ENCODE peak calls at places on chromosomes 12 and 14, in ten cellular contexts. One of them, this sample, is unnamed.

GRCh38 chr12:29782821-29783772 is 645 bp downstream of the TMTC1 start:
- DNase-seq in CD8-positive, alpha-beta memory T cell: no peak
- DNase-seq in heart right ventricle: peak; percentile 43
- DNase-seq in cardiac fibroblast: peak; percentile 59
- DNase-seq in left ventricle myocardium inferior: peak; percentile 53
- DNase-seq in BE2C: peak; percentile 43
- DNase-seq in tibial nerve: peak; percentile 19
- DNase-seq in AG04450: no peak
- DNase-seq in spleen: peak; percentile 87
- DNase-seq in HFF-Myc: no peak
- DNase-seq in this sample: peak; percentile 45

GRCh38 chr12:4191149-4191548 is 82.4 kb upstream of the CCND2 start:
- DNase-seq in CD8-positive, alpha-beta memory T cell: no peak
- DNase-seq in heart right ventricle: no peak
- DNase-seq in cardiac fibroblast: no peak
- DNase-seq in left ventricle myocardium inferior: no peak
- DNase-seq in BE2C: no peak
- DNase-seq in tibial nerve: no peak
- DNase-seq in AG04450: no peak
- DNase-seq in spleen: no peak
- DNase-seq in HFF-Myc: no peak
- DNase-seq in this sample: no peak

GRCh38 chr14:38316922-38317321 is 61.0 kb upstream of the CLEC14A start:
- DNase-seq in CD8-positive, alpha-beta memory T cell: no peak
- DNase-seq in heart right ventricle: no peak
- DNase-seq in cardiac fibroblast: no peak
- DNase-seq in left ventricle myocardium inferior: no peak
- DNase-seq in BE2C: no peak
- DNase-seq in tibial nerve: no peak
- DNase-seq in AG04450: no peak
- DNase-seq in spleen: no peak
- DNase-seq in HFF-Myc: no peak
- DNase-seq in this sample: no peak

GRCh38 chr12:57069522-57069921 is 9.1 kb downstream of the NEMP1 start:
- DNase-seq in CD8-positive, alpha-beta memory T cell: peak; percentile 63
- DNase-seq in heart right ventricle: peak; percentile 76
- DNase-seq in cardiac fibroblast: peak; percentile 96
- DNase-seq in left ventricle myocardium inferior: no peak
- DNase-seq in BE2C: peak; percentile 63
- DNase-seq in tibial nerve: peak; percentile 80
- DNase-seq in AG04450: peak; percentile 73
- DNase-seq in spleen: no peak
- DNase-seq in HFF-Myc: peak; percentile 84
- DNase-seq in this sample: peak; percentile 81

GRCh38 chr12:132614861-132615578 is 3.6 kb upstream of the P2RX2 start:
- DNase-seq in CD8-positive, alpha-beta memory T cell: peak; percentile 67
- DNase-seq in heart right ventricle: peak; percentile 83
- DNase-seq in cardiac fibroblast: peak; percentile 89
- DNase-seq in left ventricle myocardium inferior: peak; percentile 82
- DNase-seq in BE2C: peak; percentile 86
- DNase-seq in tibial nerve: peak; percentile 76
- DNase-seq in AG04450: peak; percentile 60
- DNase-seq in spleen: peak; percentile 92
- DNase-seq in HFF-Myc: peak; percentile 66
- DNase-seq in this sample: peak; percentile 83

GRCh38 chr14:20781805-20782204 is 737 bp downstream of the RNASE6 start:
- DNase-seq in CD8-positive, alpha-beta memory T cell: no peak
- DNase-seq in heart right ventricle: no peak
- DNase-seq in cardiac fibroblast: no peak
- DNase-seq in left ventricle myocardium inferior: no peak
- DNase-seq in BE2C: no peak
- DNase-seq in tibial nerve: no peak
- DNase-seq in AG04450: no peak
- DNase-seq in spleen: no peak
- DNase-seq in HFF-Myc: no peak
- DNase-seq in this sample: no peak

GRCh38 chr14:68888025-68888850 is 90.9 kb downstream of the ACTN1 start:
- DNase-seq in CD8-positive, alpha-beta memory T cell: no peak
- DNase-seq in heart right ventricle: peak; percentile 36
- DNase-seq in cardiac fibroblast: no peak
- DNase-seq in left ventricle myocardium inferior: peak; percentile 30
- DNase-seq in BE2C: peak; percentile 3
- DNase-seq in tibial nerve: no peak
- DNase-seq in AG04450: no peak
- DNase-seq in spleen: no peak
- DNase-seq in HFF-Myc: no peak
- DNase-seq in this sample: no peak

GRCh38 chr12:126219139-126219538 is 1153.9 kb downstream of the AACS start:
- DNase-seq in CD8-positive, alpha-beta memory T cell: no peak
- DNase-seq in heart right ventricle: no peak
- DNase-seq in cardiac fibroblast: no peak
- DNase-seq in left ventricle myocardium inferior: no peak
- DNase-seq in BE2C: no peak
- DNase-seq in tibial nerve: no peak
- DNase-seq in AG04450: no peak
- DNase-seq in spleen: no peak
- DNase-seq in HFF-Myc: no peak
- DNase-seq in this sample: no peak

GRCh38 chr12:70719084-70719483 is 81.9 kb upstream of the PTPRB start:
- DNase-seq in CD8-positive, alpha-beta memory T cell: no peak
- DNase-seq in heart right ventricle: no peak
- DNase-seq in cardiac fibroblast: no peak
- DNase-seq in left ventricle myocardium inferior: no peak
- DNase-seq in BE2C: no peak
- DNase-seq in tibial nerve: no peak
- DNase-seq in AG04450: no peak
- DNase-seq in spleen: no peak
- DNase-seq in HFF-Myc: no peak
- DNase-seq in this sample: no peak

GRCh38 chr12:70722584-70723343 is 85.5 kb upstream of the PTPRB start:
- DNase-seq in CD8-positive, alpha-beta memory T cell: no peak
- DNase-seq in heart right ventricle: peak; percentile 60
- DNase-seq in cardiac fibroblast: peak; percentile 71
- DNase-seq in left ventricle myocardium inferior: no peak
- DNase-seq in BE2C: peak; percentile 39
- DNase-seq in tibial nerve: no peak
- DNase-seq in AG04450: no peak
- DNase-seq in spleen: no peak
- DNase-seq in HFF-Myc: no peak
- DNase-seq in this sample: no peak

GRCh38 chr12:70721216-70721615 is 84.0 kb upstream of the PTPRB start:
- DNase-seq in CD8-positive, alpha-beta memory T cell: no peak
- DNase-seq in heart right ventricle: no peak
- DNase-seq in cardiac fibroblast: no peak
- DNase-seq in left ventricle myocardium inferior: no peak
- DNase-seq in BE2C: no peak
- DNase-seq in tibial nerve: no peak
- DNase-seq in AG04450: no peak
- DNase-seq in spleen: no peak
- DNase-seq in HFF-Myc: no peak
- DNase-seq in this sample: no peak

GRCh38 chr12:70721958-70722357 is 84.7 kb upstream of the PTPRB start:
- DNase-seq in CD8-positive, alpha-beta memory T cell: no peak
- DNase-seq in heart right ventricle: no peak
- DNase-seq in cardiac fibroblast: no peak
- DNase-seq in left ventricle myocardium inferior: no peak
- DNase-seq in BE2C: no peak
- DNase-seq in tibial nerve: no peak
- DNase-seq in AG04450: no peak
- DNase-seq in spleen: no peak
- DNase-seq in HFF-Myc: no peak
- DNase-seq in this sample: no peak

DNA sequence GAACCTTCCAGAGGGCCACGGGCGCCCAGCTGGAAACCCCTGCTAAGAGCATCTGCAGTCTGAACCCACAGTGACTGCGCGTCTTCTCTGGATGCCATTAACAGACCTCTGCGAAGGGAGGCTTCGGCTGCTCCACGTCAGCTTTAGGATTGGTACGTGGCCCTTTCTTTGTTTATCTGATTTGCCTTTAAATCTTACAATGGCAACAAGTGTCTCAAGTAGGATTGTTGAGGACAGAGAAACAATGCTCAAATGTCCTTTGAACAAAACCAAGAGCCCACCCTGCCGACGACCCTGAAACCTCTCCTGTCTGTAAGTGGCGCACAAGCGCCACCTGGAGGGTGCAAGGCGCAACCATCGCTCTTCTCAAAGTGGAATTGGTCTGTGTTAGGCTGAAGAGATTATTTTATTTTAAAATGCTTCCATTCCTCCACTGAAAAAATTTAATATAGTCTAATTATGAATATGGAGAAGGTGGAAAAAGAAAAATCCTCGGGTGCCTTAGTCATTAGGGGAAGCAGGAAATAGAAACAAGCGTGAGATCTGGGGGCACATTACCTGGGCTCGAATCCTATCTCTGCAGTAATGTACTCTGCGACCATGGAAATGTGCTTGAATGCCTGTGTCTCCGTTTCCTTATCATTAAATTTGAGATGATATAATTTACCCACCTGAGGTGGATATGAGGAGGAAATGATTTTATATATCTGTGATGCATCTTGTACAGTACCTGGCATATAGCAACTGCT is 82.6 kb upstream of the PTPRB start:
- DNase-seq in CD8-positive, alpha-beta memory T cell: no peak
- DNase-seq in heart right ventricle: peak; percentile 42
- DNase-seq in cardiac fibroblast: peak; percentile 59
- DNase-seq in left ventricle myocardium inferior: peak; percentile 23
- DNase-seq in BE2C: peak; percentile 67
- DNase-seq in tibial nerve: peak; percentile 18
- DNase-seq in AG04450: no peak
- DNase-seq in spleen: peak; percentile 79
- DNase-seq in HFF-Myc: no peak
- DNase-seq in this sample: peak; percentile 33
- H3K4me3 ChIP-seq in CD8-positive, alpha-beta memory T cell: no peak overlapping the region
- H3K4me3 ChIP-seq in heart right ventricle: no peak overlapping the region
- H3K4me3 ChIP-seq in cardiac fibroblast: peak overlapping the region; percentile 37
- H3K4me3 ChIP-seq in left ventricle myocardium inferior: peak overlapping the region; percentile 55
- H3K4me3 ChIP-seq in BE2C: peak overlapping the region; percentile 46
- H3K4me3 ChIP-seq in tibial nerve: no peak overlapping the region
- H3K4me3 ChIP-seq in AG04450: peak overlapping the region; percentile 37
- H3K4me3 ChIP-seq in spleen: peak overlapping the region; percentile 10
- H3K4me3 ChIP-seq in HFF-Myc: peak overlapping the region; percentile 22
- H3K4me3 ChIP-seq in this sample: peak overlapping the region; percentile 20

DNA sequence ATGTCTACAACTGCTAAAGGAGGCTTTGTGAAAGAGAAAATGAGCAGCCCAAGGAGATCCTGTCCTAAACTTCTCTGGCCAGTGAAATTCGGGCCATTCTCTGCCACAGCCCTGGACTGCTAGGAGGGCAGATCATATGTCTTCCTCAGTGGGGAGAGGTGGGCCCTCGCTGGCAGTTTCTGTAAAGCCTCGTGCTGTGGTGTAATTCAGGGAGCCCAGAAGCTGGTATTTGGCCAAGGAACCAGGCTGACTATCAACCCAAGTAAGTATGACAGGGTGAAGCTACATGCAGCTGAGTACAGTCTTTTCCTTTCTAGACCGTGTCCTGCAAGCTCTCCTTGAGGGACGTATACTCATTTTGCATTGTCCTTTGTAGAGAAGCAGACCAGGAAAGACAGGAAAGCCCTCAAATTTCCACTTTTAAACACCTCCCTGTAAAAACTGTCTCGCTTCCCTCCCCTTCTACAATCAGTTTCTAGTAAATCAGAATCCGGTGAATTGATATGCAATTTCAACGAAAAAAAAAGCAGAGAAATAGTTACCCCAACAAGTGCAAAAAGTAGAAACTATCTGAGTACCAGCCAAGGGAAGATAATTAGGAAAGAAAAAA is 106.8 kb downstream of the DAD1 start:
- DNase-seq in CD8-positive, alpha-beta memory T cell: no peak
- DNase-seq in heart right ventricle: no peak
- DNase-seq in cardiac fibroblast: no peak
- DNase-seq in left ventricle myocardium inferior: no peak
- DNase-seq in BE2C: no peak
- DNase-seq in tibial nerve: no peak
- DNase-seq in AG04450: no peak
- DNase-seq in spleen: no peak
- DNase-seq in HFF-Myc: no peak
- DNase-seq in this sample: no peak
- H3K4me3 ChIP-seq in CD8-positive, alpha-beta memory T cell: no peak overlapping the region
- H3K4me3 ChIP-seq in heart right ventricle: no peak overlapping the region
- H3K4me3 ChIP-seq in cardiac fibroblast: no peak overlapping the region
- H3K4me3 ChIP-seq in left ventricle myocardium inferior: peak overlapping the region; percentile 17
- H3K4me3 ChIP-seq in BE2C: no peak overlapping the region
- H3K4me3 ChIP-seq in tibial nerve: no peak overlapping the region
- H3K4me3 ChIP-seq in AG04450: no peak overlapping the region
- H3K4me3 ChIP-seq in spleen: no peak overlapping the region
- H3K4me3 ChIP-seq in HFF-Myc: no peak overlapping the region
- H3K4me3 ChIP-seq in this sample: no peak overlapping the region

GRCh38 chr14:92770454-92770853 is 22.0 kb upstream of the LGMN start:
- DNase-seq in CD8-positive, alpha-beta memory T cell: no peak
- DNase-seq in heart right ventricle: no peak
- DNase-seq in cardiac fibroblast: no peak
- DNase-seq in left ventricle myocardium inferior: no peak
- DNase-seq in BE2C: no peak
- DNase-seq in tibial nerve: no peak
- DNase-seq in AG04450: no peak
- DNase-seq in spleen: no peak
- DNase-seq in HFF-Myc: no peak
- DNase-seq in this sample: no peak
- H3K4me3 ChIP-seq in CD8-positive, alpha-beta memory T cell: no peak overlapping the region
- H3K4me3 ChIP-seq in heart right ventricle: no peak overlapping the region
- H3K4me3 ChIP-seq in cardiac fibroblast: no peak overlapping the region
- H3K4me3 ChIP-seq in left ventricle myocardium inferior: no peak overlapping the region
- H3K4me3 ChIP-seq in BE2C: no peak overlapping the region
- H3K4me3 ChIP-seq in tibial nerve: no peak overlapping the region
- H3K4me3 ChIP-seq in AG04450: no peak overlapping the region
- H3K4me3 ChIP-seq in spleen: no peak overlapping the region
- H3K4me3 ChIP-seq in HFF-Myc: no peak overlapping the region
- H3K4me3 ChIP-seq in this sample: no peak overlapping the region

GRCh38 chr14:56808314-56809201 is 1.7 kb downstream of the OTX2 start:
- DNase-seq in CD8-positive, alpha-beta memory T cell: no peak
- DNase-seq in heart right ventricle: no peak
- DNase-seq in cardiac fibroblast: no peak
- DNase-seq in left ventricle myocardium inferior: no peak
- DNase-seq in BE2C: no peak
- DNase-seq in tibial nerve: no peak
- DNase-seq in AG04450: no peak
- DNase-seq in spleen: no peak
- DNase-seq in HFF-Myc: no peak
- DNase-seq in this sample: no peak

GRCh38 chr14:56805201-56805991 is 4.9 kb downstream of the OTX2 start:
- DNase-seq in CD8-positive, alpha-beta memory T cell: no peak
- DNase-seq in heart right ventricle: no peak
- DNase-seq in cardiac fibroblast: no peak
- DNase-seq in left ventricle myocardium inferior: no peak
- DNase-seq in BE2C: no peak
- DNase-seq in tibial nerve: no peak
- DNase-seq in AG04450: no peak
- DNase-seq in spleen: no peak
- DNase-seq in HFF-Myc: no peak
- DNase-seq in this sample: no peak

GRCh38 chr14:56805992-56806737 is 4.1 kb downstream of the OTX2 start:
- DNase-seq in CD8-positive, alpha-beta memory T cell: no peak
- DNase-seq in heart right ventricle: no peak
- DNase-seq in cardiac fibroblast: no peak
- DNase-seq in left ventricle myocardium inferior: no peak
- DNase-seq in BE2C: no peak
- DNase-seq in tibial nerve: no peak
- DNase-seq in AG04450: no peak
- DNase-seq in spleen: no peak
- DNase-seq in HFF-Myc: no peak
- DNase-seq in this sample: no peak

GRCh38 chr14:56809262-56810215 is 740 bp downstream of the OTX2 start:
- DNase-seq in CD8-positive, alpha-beta memory T cell: no peak
- DNase-seq in heart right ventricle: no peak
- DNase-seq in cardiac fibroblast: no peak
- DNase-seq in left ventricle myocardium inferior: no peak
- DNase-seq in BE2C: no peak
- DNase-seq in tibial nerve: no peak
- DNase-seq in AG04450: no peak
- DNase-seq in spleen: no peak
- DNase-seq in HFF-Myc: no peak
- DNase-seq in this sample: no peak

DNA sequence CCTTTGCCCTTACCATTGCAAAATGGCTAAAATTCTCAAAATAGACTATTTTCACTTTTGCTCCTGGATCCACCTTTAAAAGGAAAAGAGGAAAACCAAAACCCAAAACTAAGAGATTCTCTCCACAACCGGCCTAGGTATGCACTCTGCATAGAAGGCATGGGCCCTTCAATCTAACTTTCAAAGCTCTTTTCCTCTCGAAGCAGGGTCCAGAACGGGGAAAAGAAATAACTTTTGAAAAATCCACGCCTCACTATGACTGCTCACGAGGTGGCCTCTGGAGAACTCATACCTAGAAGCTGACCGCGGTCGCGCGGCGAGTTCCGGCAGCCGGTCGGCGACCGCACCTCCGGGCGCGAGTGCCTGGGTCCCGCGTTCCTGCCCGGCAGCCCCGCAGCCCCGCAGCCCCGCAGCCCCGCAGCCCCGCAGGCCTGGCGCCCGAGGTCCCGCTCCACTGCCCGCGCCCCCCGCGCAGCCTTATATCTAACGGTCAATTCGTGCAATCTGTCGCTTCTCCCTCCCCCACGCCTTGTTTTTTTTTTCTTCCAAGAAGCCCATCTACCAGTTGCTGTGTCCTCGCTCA is 2.6 kb downstream of the OTX2 start:
- DNase-seq in CD8-positive, alpha-beta memory T cell: no peak
- DNase-seq in heart right ventricle: no peak
- DNase-seq in cardiac fibroblast: no peak
- DNase-seq in left ventricle myocardium inferior: no peak
- DNase-seq in BE2C: no peak
- DNase-seq in tibial nerve: no peak
- DNase-seq in AG04450: no peak
- DNase-seq in spleen: no peak
- DNase-seq in HFF-Myc: no peak
- DNase-seq in this sample: no peak
- H3K4me3 ChIP-seq in CD8-positive, alpha-beta memory T cell: no peak overlapping the region
- H3K4me3 ChIP-seq in heart right ventricle: no peak overlapping the region
- H3K4me3 ChIP-seq in cardiac fibroblast: no peak overlapping the region
- H3K4me3 ChIP-seq in left ventricle myocardium inferior: peak overlapping the region; percentile 48
- H3K4me3 ChIP-seq in BE2C: no peak overlapping the region
- H3K4me3 ChIP-seq in tibial nerve: no peak overlapping the region
- H3K4me3 ChIP-seq in AG04450: no peak overlapping the region
- H3K4me3 ChIP-seq in spleen: peak overlapping the region; percentile 12
- H3K4me3 ChIP-seq in HFF-Myc: no peak overlapping the region
- H3K4me3 ChIP-seq in this sample: no peak overlapping the region

This sample was measured in epithelial cell of esophagus.